ENCODE peak calls at places on chromosomes 6 and 20, in five cellular contexts. K is foreskin fibroblast, L is MV-4-11, T is hypothalamus, W is activated B cell treated with CpG ODN at 0.5 μM for 24 hours. Z is an unnamed sample.

GRCh38 chr6:1316482-1317220 is 4.8 kb downstream of the FOXQ1 start:
- DNase-seq in K (no peak), L (no peak), T (no peak), W (no peak), Z (no peak)

GRCh38 chr6:113361014-113361645 is 496.0 kb upstream of the MARCKS start:
- DNase-seq in K (peak), L (no peak), T (no peak), W (no peak), Z (no peak)

GRCh38 chr6:83378621-83379388 is 52.0 kb downstream of the ME1 start:
- DNase-seq in K (peak), L (peak), T (no peak), W (no peak), Z (peak)

GRCh38 chr20:31257364-31257763 is at the start of gene DEFB115:
- DNase-seq in K (no peak), L (no peak), T (no peak), W (no peak), Z (no peak)

GRCh38 chr6:149211046-149211571 is 106.4 kb upstream of the TAB2 start:
- DNase-seq in K (peak), L (peak), T (no peak), W (no peak), Z (peak)

GRCh38 chr20:59004493-59004762 is 2.6 kb downstream of the CTSZ start:
- DNase-seq in K (no peak), L (no peak), T (no peak), W (no peak), Z (no peak)

GRCh38 chr20:47878601-47879004 is 93.3 kb upstream of the SULF2 start:
- DNase-seq in K (no peak), L (no peak), T (no peak), W (no peak), Z (no peak)

GRCh38 chr20:39775110-39775509 is 813.0 kb downstream of the DHX35 start:
- DNase-seq in K (no peak), L (peak), T (no peak), W (no peak), Z (no peak)

GRCh38 chr6:57021086-57021720 is 25.3 kb upstream of the KIAA1586 start:
- DNase-seq in K (peak), L (peak), T (no peak), W (no peak), Z (peak)

GRCh38 chr20:36113015-36113414 is 41.5 kb upstream of the EPB41L1 start:
- DNase-seq in K (no peak), L (no peak), T (no peak), W (no peak), Z (no peak)

GRCh38 chr20:57315083-57315963 is 14.3 kb upstream of the SPO11 start:
- DNase-seq in K (no peak), L (no peak), T (no peak), W (no peak), Z (no peak)

GRCh38 chr6:30719356-30719755 is 796 bp upstream of the TUBB start:
- DNase-seq in K (no peak), L (no peak), T (no peak), W (no peak), Z (no peak)

GRCh38 chr6:145830612-145831011 is 16.0 kb upstream of the FBXO30 start:
- DNase-seq in K (no peak), L (no peak), T (no peak), W (no peak), Z (no peak)

GRCh38 chr6:108676555-108676954 is 115.8 kb downstream of the FOXO3 start:
- DNase-seq in K (no peak), L (no peak), T (no peak), W (no peak), Z (no peak)

GRCh38 chr20:62995898-62996595 is 10.7 kb downstream of the BHLHE23 start:
- DNase-seq in K (no peak), L (no peak), T (no peak), W (no peak), Z (no peak)

GRCh38 chr6:44489912-44490604 is 102.6 kb downstream of the CDC5L start:
- DNase-seq in K (peak), L (no peak), T (no peak), W (no peak), Z (no peak)

GRCh38 chr6:3654436-3654835 is 97.1 kb downstream of the PXDC1 start:
- DNase-seq in K (no peak), L (no peak), T (no peak), W (no peak), Z (no peak)

GRCh38 chr20:48556956-48557355 is 270.8 kb downstream of the PREX1 start:
- DNase-seq in K (no peak), L (no peak), T (no peak), W (no peak), Z (no peak)

GRCh38 chr20:22577515-22578220 is 6.7 kb downstream of the FOXA2 start:
- DNase-seq in K (no peak), L (no peak), T (no peak), W (no peak), Z (no peak)

GRCh38 chr6:31922942-31923341 is 4.6 kb upstream of the C2 start:
- DNase-seq in K (no peak), L (no peak), T (no peak), W (no peak), Z (peak)

GRCh38 chr20:584375-585301 is 25.5 kb downstream of the TCF15 start:
- DNase-seq in K (no peak), L (peak), T (no peak), W (no peak), Z (peak)

GRCh38 chr6:140050232-140050995 is 676.0 kb upstream of the CITED2 start:
- DNase-seq in K (no peak), L (no peak), T (no peak), W (no peak), Z (no peak)

GRCh38 chr6:25898289-25898977 is 24.4 kb upstream of the SLC17A3 start:
- DNase-seq in K (no peak), L (no peak), T (no peak), W (no peak), Z (no peak)

GRCh38 chr6:154154389-154154967 is 115.4 kb downstream of the OPRM1 start:
- DNase-seq in K (peak), L (peak), T (peak), W (no peak), Z (peak)

GRCh38 chr6:111874030-111874425 is 776 bp upstream of the FYN start:
- DNase-seq in K (no peak), L (no peak), T (no peak), W (no peak), Z (peak)

GRCh38 chr6:161131367-161131766 is 139.8 kb downstream of the MAP3K4 start:
- DNase-seq in K (no peak), L (no peak), T (no peak), W (no peak), Z (no peak)

GRCh38 chr20:54856202-54856601 is 380.8 kb downstream of the DOK5 start:
- DNase-seq in K (no peak), L (no peak), T (no peak), W (no peak), Z (no peak)

GRCh38 chr6:111628117-111628866 is 22.6 kb upstream of the TRAF3IP2 start:
- DNase-seq in K (peak), L (no peak), T (no peak), W (no peak), Z (no peak)

GRCh38 chr20:14543040-14543439 is 205.6 kb upstream of the FLRT3 start:
- DNase-seq in K (peak), L (no peak), T (no peak), W (no peak), Z (no peak)

GRCh38 chr6:43954311-43955131 is 172.7 kb downstream of the MRPL14 start:
- DNase-seq in K (no peak), L (no peak), T (no peak), W (no peak), Z (no peak)

GRCh38 chr6:167403427-167403826 is 78.5 kb downstream of the TTLL2 start:
- DNase-seq in K (no peak), L (no peak), T (no peak), W (no peak), Z (no peak)

GRCh38 chr6:70257874-70258273 is 45.0 kb downstream of the COL9A1 start:
- DNase-seq in K (no peak), L (no peak), T (no peak), W (no peak), Z (no peak)

GRCh38 chr20:7924692-7925091 is 15.6 kb downstream of the HAO1 start:
- DNase-seq in K (peak), L (peak), T (no peak), W (no peak), Z (no peak)

GRCh38 chr6:109767961-109768360 is 76.9 kb downstream of the FIG4 start:
- DNase-seq in K (no peak), L (no peak), T (no peak), W (no peak), Z (no peak)

GRCh38 chr20:36852187-36852586 is 23.8 kb upstream of the TLDC2 start:
- DNase-seq in K (no peak), L (no peak), T (peak), W (no peak), Z (no peak)

GRCh38 chr6:7035837-7036249 is 71.9 kb upstream of the RREB1 start:
- DNase-seq in K (no peak), L (peak), T (no peak), W (no peak), Z (peak)

GRCh38 chr6:35089216-35089934 is 51.8 kb downstream of the TCP11 start:
- DNase-seq in K (no peak), L (no peak), T (no peak), W (no peak), Z (no peak)

GRCh38 chr6:129621252-129621651 is 88.7 kb downstream of the ARHGAP18 start:
- DNase-seq in K (no peak), L (peak), T (no peak), W (no peak), Z (peak)

Z was measured in KBM-7.